ENCODE peak calls at places on chromosomes 12 and 14, in five cellular contexts. One of them, this sample, is unnamed.

GRCh38 chr14:34180428-34180827 is 229.6 kb upstream of the EGLN3 start:
- DNase-seq in progenitor cell of endocrine pancreas: no peak
- DNase-seq in GM19239: no peak
- DNase-seq in tibial artery: no peak
- DNase-seq in kidney tubule cell: peak; percentile 12
- DNase-seq in this sample: no peak

GRCh38 chr12:87160848-87161601 is 868.2 kb downstream of the C12orf50 start:
- DNase-seq in kidney tubule cell: no peak
- DNase-seq in tibial artery: no peak
- DNase-seq in progenitor cell of endocrine pancreas: no peak
- DNase-seq in GM19239: no peak
- DNase-seq in this sample: no peak

GRCh38 chr14:69005432-69006148 is 26.5 kb upstream of the ACTN1 start:
- DNase-seq in GM19239: no peak
- DNase-seq in kidney tubule cell: peak; percentile 89
- DNase-seq in tibial artery: peak; percentile 84
- DNase-seq in progenitor cell of endocrine pancreas: no peak
- DNase-seq in this sample: no peak

GRCh38 chr12:51071663-51072062 is 11.7 kb downstream of the CSRNP2 start:
- DNase-seq in tibial artery: no peak
- DNase-seq in progenitor cell of endocrine pancreas: no peak
- DNase-seq in kidney tubule cell: no peak
- DNase-seq in GM19239: no peak
- DNase-seq in this sample: no peak

GRCh38 chr12:76588881-76589565 is 29.5 kb upstream of the OSBPL8 start:
- DNase-seq in progenitor cell of endocrine pancreas: no peak
- DNase-seq in kidney tubule cell: peak; percentile 33
- DNase-seq in tibial artery: peak; percentile 39
- DNase-seq in GM19239: no peak
- DNase-seq in this sample: no peak

GRCh38 chr14:87643005-87643404 is 350.0 kb downstream of the GALC start:
- DNase-seq in tibial artery: peak; percentile 55
- DNase-seq in progenitor cell of endocrine pancreas: no peak
- DNase-seq in GM19239: no peak
- DNase-seq in kidney tubule cell: no peak
- DNase-seq in this sample: no peak

GRCh38 chr14:101254805-101255764 is 306.2 kb upstream of the DIO3 start:
- DNase-seq in GM19239: no peak
- DNase-seq in progenitor cell of endocrine pancreas: no peak
- DNase-seq in kidney tubule cell: no peak
- DNase-seq in tibial artery: peak; percentile 36
- DNase-seq in this sample: no peak

GRCh38 chr14:63745858-63746425 is 18.1 kb upstream of the SGPP1 start:
- DNase-seq in GM19239: no peak
- DNase-seq in progenitor cell of endocrine pancreas: no peak
- DNase-seq in tibial artery: peak; percentile 47
- DNase-seq in kidney tubule cell: peak; percentile 43
- DNase-seq in this sample: no peak

GRCh38 chr12:122834229-122834920 is 882 bp upstream of the HIP1R start:
- DNase-seq in tibial artery: no peak
- DNase-seq in progenitor cell of endocrine pancreas: peak; percentile 40
- DNase-seq in kidney tubule cell: peak; percentile 86
- DNase-seq in GM19239: no peak
- DNase-seq in this sample: peak; percentile 76

GRCh38 chr14:73452341-73453191 is 5.8 kb downstream of the NUMB start:
- DNase-seq in GM19239: no peak
- DNase-seq in kidney tubule cell: peak; percentile 21
- DNase-seq in progenitor cell of endocrine pancreas: no peak
- DNase-seq in tibial artery: no peak
- DNase-seq in this sample: no peak

GRCh38 chr14:77140937-77141591 is 527 bp downstream of the ZDHHC22 start:
- DNase-seq in progenitor cell of endocrine pancreas: peak; percentile 64
- DNase-seq in GM19239: no peak
- DNase-seq in kidney tubule cell: peak; percentile 33
- DNase-seq in tibial artery: no peak
- DNase-seq in this sample: peak; percentile 88

GRCh38 chr12:100234591-100235304 is 32.1 kb downstream of the DEPDC4 start:
- DNase-seq in progenitor cell of endocrine pancreas: no peak
- DNase-seq in tibial artery: no peak
- DNase-seq in GM19239: peak; percentile 8
- DNase-seq in kidney tubule cell: peak; percentile 53
- DNase-seq in this sample: no peak